ENCODE peak calls at places on chromosomes 16 and 17, in eight cellular contexts. Q is IMR-90; H is activated naive CD4-positive, alpha-beta T cell treated with anti-CD3 and anti-CD28 coated beads, Interleukin-2, amount 50 U/mL, for 72 hours; J is natural killer cell treated with Interleukin-12 subunit alpha and Interleukin-12 subunit beta and Interleukin-15 and Interleukin-18, amount 100 ng/mL, for 72 hours; S is left lung; M is aorta; E is A549; N is stimulated activated naive CD8-positive, alpha-beta T cell treated with anti-CD3 and anti-CD28 coated beads, Interleukin-15, amount 100 ng/mL, for 72 hours. I is an unnamed sample.

GRCh38 chr16:84478172-84478948 is 26.1 kb downstream of the MEAK7 start:
- ATAC-seq in Q (peak; percentile 73), H (peak; percentile 46), J (no peak), S (no peak), M (no peak), E (peak; percentile 25), N (no peak), I (no peak)

GRCh38 chr17:4520881-4521600 is 22.4 kb downstream of the SPNS2 start:
- ATAC-seq in Q (peak; percentile 7), H (no peak), J (no peak), S (peak; percentile 85), M (no peak), E (peak; percentile 11), N (no peak), I (peak; percentile 64)

GRCh38 chr17:33154869-33155455 is 138.1 kb downstream of the ASIC2 start:
- ATAC-seq in Q (no peak), H (no peak), J (no peak), S (no peak), M (no peak), E (no peak), N (no peak), I (no peak)

GRCh38 chr16:72317378-72317777 is 145.4 kb upstream of the PMFBP1 start:
- ATAC-seq in Q (no peak), H (no peak), J (peak; percentile 71), S (peak; percentile 27), M (no peak), E (no peak), N (no peak), I (peak; percentile 78)

GRCh38 chr17:2385240-2386202 is 15.3 kb downstream of the MNT start:
- ATAC-seq in Q (no peak), H (no peak), J (no peak), S (no peak), M (no peak), E (peak; percentile 2), N (no peak), I (no peak)

GRCh38 chr17:39462644-39463375 is 1.5 kb downstream of the CDK12 start:
- ATAC-seq in Q (no peak), H (no peak), J (no peak), S (peak; percentile 3), M (no peak), E (no peak), N (no peak), I (no peak)

GRCh38 chr17:19876524-19877161 is 8.9 kb upstream of the ULK2 start:
- ATAC-seq in Q (no peak), H (peak; percentile 78), J (peak; percentile 71), S (peak; percentile 89), M (peak; percentile 66), E (peak; percentile 16), N (peak; percentile 95), I (peak; percentile 65)

GRCh38 chr17:78022425-78022824 is 63.9 kb downstream of the TNRC6C start:
- ATAC-seq in Q (no peak), H (peak; percentile 37), J (no peak), S (no peak), M (no peak), E (no peak), N (no peak), I (no peak)

GRCh38 chr17:27818311-27819170 is 18.2 kb upstream of the NOS2 start:
- ATAC-seq in Q (no peak), H (no peak), J (no peak), S (peak; percentile 13), M (peak; percentile 59), E (no peak), N (no peak), I (peak; percentile 41)

GRCh38 chr17:82703935-82704865 is 5.7 kb upstream of the RAB40B start:
- ATAC-seq in Q (no peak), H (no peak), J (no peak), S (no peak), M (no peak), E (no peak), N (no peak), I (no peak)

GRCh38 chr17:12407495-12407894 is 258.2 kb upstream of the MYOCD start:
- ATAC-seq in Q (no peak), H (no peak), J (no peak), S (no peak), M (no peak), E (no peak), N (no peak), I (no peak)

GRCh38 chr17:49488612-49489011 is 6.5 kb upstream of the NGFR start:
- ATAC-seq in Q (no peak), H (no peak), J (no peak), S (no peak), M (no peak), E (no peak), N (no peak), I (no peak)

GRCh38 chr16:80594756-80595155 is 54.0 kb downstream of the DYNLRB2 start:
- ATAC-seq in Q (no peak), H (no peak), J (peak; percentile 29), S (no peak), M (no peak), E (no peak), N (no peak), I (no peak)

GRCh38 chr16:74874123-74874522 is 99.5 kb upstream of the FA2H start:
- ATAC-seq in Q (no peak), H (no peak), J (no peak), S (no peak), M (no peak), E (no peak), N (no peak), I (no peak)

GRCh38 chr16:87897563-87898505 is 28.5 kb upstream of the SLC7A5 start:
- ATAC-seq in Q (no peak), H (peak; percentile 61), J (peak; percentile 58), S (no peak), M (peak; percentile 53), E (peak; percentile 45), N (peak; percentile 60), I (no peak)

GRCh38 chr16:77965346-77965745 is 57.0 kb upstream of the CLEC3A start:
- ATAC-seq in Q (no peak), H (no peak), J (no peak), S (no peak), M (no peak), E (no peak), N (no peak), I (no peak)

GRCh38 chr17:59845595-59846390 is 47.0 kb downstream of the TUBD1 start:
- ATAC-seq in Q (peak; percentile 4), H (peak; percentile 15), J (peak; percentile 37), S (peak; percentile 28), M (peak; percentile 61), E (peak; percentile 22), N (peak; percentile 29), I (peak; percentile 8)

GRCh38 chr17:48693178-48693577 is 29.1 kb downstream of the PRAC1 start:
- ATAC-seq in Q (no peak), H (no peak), J (no peak), S (no peak), M (no peak), E (peak; percentile 69), N (no peak), I (no peak)

GRCh38 chr17:48561894-48562810 is 16.0 kb downstream of the HOXB4 start:
- ATAC-seq in Q (no peak), H (no peak), J (no peak), S (no peak), M (no peak), E (peak; percentile 87), N (no peak), I (no peak)

GRCh38 chr16:15847621-15848175 is 9.1 kb downstream of the MYH11 start:
- ATAC-seq in Q (no peak), H (no peak), J (no peak), S (peak; percentile 79), M (no peak), E (no peak), N (no peak), I (peak; percentile 14)

GRCh38 chr16:88995746-88996535 is 18.9 kb upstream of the CBFA2T3 start:
- ATAC-seq in Q (no peak), H (no peak), J (no peak), S (no peak), M (no peak), E (no peak), N (no peak), I (no peak)